ENCODE peak calls at places on chromosomes 16 and 17, in six cellular contexts. G, M, A, U, Y and X are unnamed samples.

GRCh38 chr17:7992516-7992915 is 9.9 kb upstream of the GUCY2D start:
- DNase-seq in G (no peak), M (no peak), A (no peak), U (no peak), Y (no peak), X (no peak)

GRCh38 chr16:66516172-66516807 is 33.6 kb downstream of the TK2 start:
- DNase-seq in G (peak), M (no peak), A (no peak), U (no peak), Y (no peak), X (no peak)

GRCh38 chr17:75901727-75902126 is 3.0 kb downstream of the MRPL38 start:
- DNase-seq in G (no peak), M (no peak), A (no peak), U (no peak), Y (no peak), X (no peak)

GRCh38 chr16:79253100-79253631 is 347.4 kb downstream of the MAF start:
- DNase-seq in G (no peak), M (no peak), A (no peak), U (no peak), Y (no peak), X (no peak)

GRCh38 chr16:72399811-72400210 is 227.9 kb upstream of the PMFBP1 start:
- DNase-seq in G (no peak), M (no peak), A (no peak), U (no peak), Y (no peak), X (no peak)

GRCh38 chr17:49836111-49837030 is 11.5 kb downstream of the TAC4 start:
- DNase-seq in G (no peak), M (no peak), A (no peak), U (no peak), Y (no peak), X (no peak)

GRCh38 chr16:66224636-66225035 is 141.9 kb upstream of the CDH5 start:
- DNase-seq in G (no peak), M (no peak), A (no peak), U (no peak), Y (no peak), X (no peak)

GRCh38 chr17:1082579-1082978 is 85.7 kb downstream of the TIMM22 start:
- DNase-seq in G (no peak), M (no peak), A (no peak), U (no peak), Y (no peak), X (no peak)

GRCh38 chr16:50381679-50382440 is 13.1 kb upstream of the BRD7 start:
- DNase-seq in G (no peak), M (no peak), A (no peak), U (no peak), Y (no peak), X (no peak)

GRCh38 chr17:73470369-73470768 is 158.6 kb upstream of the CDC42EP4 start:
- DNase-seq in G (no peak), M (no peak), A (no peak), U (no peak), Y (no peak), X (no peak)

GRCh38 chr16:64830653-64831052 is 291.2 kb downstream of the CDH11 start:
- DNase-seq in G (no peak), M (no peak), A (no peak), U (no peak), Y (no peak), X (no peak)